ENCODE peak calls at places on chromosomes 12 and 14, in seven cellular contexts. U, M, H, P, G, R and Q are unnamed samples.

GRCh38 chr14:104595911-104596450 is 8.6 kb downstream of the TMEM179 start:
- DNase-seq in U (no peak), M (no peak), H (no peak), P (no peak), G (no peak), R (no peak), Q (no peak)

GRCh38 chr14:81516941-81517797 is 16.5 kb downstream of the SEL1L start:
- DNase-seq in U (no peak), M (no peak), H (no peak), P (peak), G (peak), R (no peak), Q (peak)

GRCh38 chr14:91021991-91022621 is 38.3 kb downstream of the RPS6KA5 start:
- DNase-seq in U (no peak), M (peak), H (no peak), P (no peak), G (no peak), R (no peak), Q (no peak)

GRCh38 chr12:19316420-19316819 is 122.9 kb upstream of the AEBP2 start:
- DNase-seq in U (no peak), M (no peak), H (no peak), P (peak), G (peak), R (no peak), Q (no peak)

GRCh38 chr12:111828338-111828979 is 13.6 kb upstream of the MAPKAPK5 start:
- DNase-seq in U (no peak), M (no peak), H (no peak), P (no peak), G (no peak), R (no peak), Q (no peak)

GRCh38 chr12:106717671-106718070 is 56.8 kb upstream of the RIC8B start:
- DNase-seq in U (no peak), M (no peak), H (no peak), P (no peak), G (no peak), R (no peak), Q (no peak)

GRCh38 chr12:49952396-49953055 is 2.0 kb downstream of the AQP2 start:
- DNase-seq in U (no peak), M (no peak), H (no peak), P (no peak), G (no peak), R (no peak), Q (no peak)

GRCh38 chr12:53626702-53627169 is 554 bp upstream of the ATF7 start:
- DNase-seq in U (no peak), M (no peak), H (no peak), P (no peak), G (peak), R (no peak), Q (no peak)

GRCh38 chr12:111558107-111558376 is 41.1 kb downstream of the ATXN2 start:
- DNase-seq in U (no peak), M (no peak), H (no peak), P (no peak), G (peak), R (no peak), Q (no peak)

GRCh38 chr14:89466939-89467338 is 49.9 kb upstream of the FOXN3 start:
- DNase-seq in U (no peak), M (no peak), H (no peak), P (no peak), G (no peak), R (no peak), Q (no peak)

GRCh38 chr12:49304161-49304560 is 9.2 kb downstream of the PRPH start:
- DNase-seq in U (no peak), M (no peak), H (no peak), P (peak), G (peak), R (no peak), Q (no peak)

GRCh38 chr14:20583142-20583541 is 4.7 kb downstream of the RNASE11 start:
- DNase-seq in U (no peak), M (no peak), H (no peak), P (no peak), G (no peak), R (no peak), Q (no peak)

GRCh38 chr14:54209501-54210231 is 187.1 kb upstream of the CDKN3 start:
- DNase-seq in U (no peak), M (no peak), H (no peak), P (peak), G (peak), R (no peak), Q (peak)

GRCh38 chr14:98984719-98985041 is 287.3 kb downstream of the BCL11B start:
- DNase-seq in U (peak), M (peak), H (no peak), P (no peak), G (no peak), R (no peak), Q (no peak)

GRCh38 chr14:22981090-22982012 is 1.0 kb downstream of the AJUBA start:
- DNase-seq in U (peak), M (no peak), H (no peak), P (no peak), G (peak), R (no peak), Q (no peak)

GRCh38 chr14:49218436-49219092 is 367.6 kb downstream of the RPS29 start:
- DNase-seq in U (no peak), M (no peak), H (no peak), P (peak), G (no peak), R (no peak), Q (no peak)

GRCh38 chr12:123105427-123105826 is 45.5 kb downstream of the PITPNM2 start:
- DNase-seq in U (no peak), M (no peak), H (no peak), P (no peak), G (no peak), R (no peak), Q (no peak)

GRCh38 chr12:117360551-117361311 is 695 bp downstream of the NOS1 start:
- DNase-seq in U (no peak), M (no peak), H (no peak), P (no peak), G (no peak), R (no peak), Q (no peak)

GRCh38 chr14:99057684-99058083 is 214.3 kb downstream of the BCL11B start:
- DNase-seq in U (no peak), M (no peak), H (no peak), P (no peak), G (no peak), R (no peak), Q (no peak)

GRCh38 chr14:77980475-77981321 is 180.8 kb downstream of the ADCK1 start:
- DNase-seq in U (no peak), M (no peak), H (no peak), P (no peak), G (no peak), R (no peak), Q (no peak)

GRCh38 chr12:23126794-23127193 is 501.8 kb downstream of the ETNK1 start:
- DNase-seq in U (no peak), M (no peak), H (no peak), P (no peak), G (no peak), R (no peak), Q (no peak)

GRCh38 chr12:107318804-107319535 is 225.6 kb upstream of the CRY1 start:
- DNase-seq in U (peak), M (peak), H (no peak), P (peak), G (peak), R (no peak), Q (no peak)

GRCh38 chr14:81625343-81625742 is 91.7 kb upstream of the SEL1L start:
- DNase-seq in U (no peak), M (no peak), H (peak), P (peak), G (no peak), R (no peak), Q (peak)

GRCh38 chr12:28034271-28034670 is 61.7 kb upstream of the PTHLH start:
- DNase-seq in U (no peak), M (no peak), H (no peak), P (no peak), G (no peak), R (no peak), Q (no peak)

GRCh38 chr12:52199294-52199920 is 7.6 kb upstream of the KRT80 start:
- DNase-seq in U (no peak), M (no peak), H (no peak), P (no peak), G (no peak), R (no peak), Q (no peak)

GRCh38 chr12:65953621-65954020 is 129.3 kb downstream of the HMGA2 start:
- DNase-seq in U (no peak), M (no peak), H (no peak), P (no peak), G (peak), R (no peak), Q (no peak)

GRCh38 chr14:77278461-77279230 is 7.6 kb upstream of the NGB start:
- DNase-seq in U (no peak), M (no peak), H (no peak), P (no peak), G (no peak), R (no peak), Q (no peak)

GRCh38 chr12:57461326-57461903 is 1.8 kb downstream of the GLI1 start:
- DNase-seq in U (no peak), M (no peak), H (no peak), P (peak), G (peak), R (peak), Q (no peak)

GRCh38 chr12:49767333-49767732 is 26.0 kb downstream of the TMBIM6 start:
- DNase-seq in U (no peak), M (no peak), H (no peak), P (no peak), G (no peak), R (no peak), Q (no peak)

GRCh38 chr12:90355701-90356345 is 599.2 kb downstream of the CCER1 start:
- DNase-seq in U (no peak), M (no peak), H (no peak), P (no peak), G (no peak), R (no peak), Q (no peak)